ENCODE peak calls at places on chromosomes 7 and 10, in four cellular contexts. F is substantia nigra; H is stimulated activated naive CD8-positive, alpha-beta T cell treated with anti-CD3 and anti-CD28 coated beads, Interleukin-15, Interleukin-2, amounts not matched to agents 100 U/mL and 50 U/mL, for 24 hours; M is activated CD8-positive, alpha-beta memory T cell treated with anti-CD3 and anti-CD28 coated beads, Interleukin-2, amount 50 U/mL, for 48 hours. A is an unnamed sample.

GRCh38 chr7:151457534-151457933 is 17.6 kb upstream of the CRYGN start:
- DNase-seq in F (no peak), H (no peak), M (no peak), A (no peak)

GRCh38 chr7:26155531-26156375 is 3.8 kb downstream of the NFE2L3 start:
- DNase-seq in M (no peak), F (no peak), H (no peak), A (no peak)

GRCh38 chr10:87918254-87918859 is 54.9 kb downstream of the PTEN start:
- DNase-seq in H (no peak), F (no peak), M (no peak), A (no peak)

GRCh38 chr10:90288403-90288933 is 569.4 kb downstream of the HTR7 start:
- DNase-seq in M (no peak), F (no peak), H (no peak), A (no peak)

GRCh38 chr7:151051108-151051507 is 2.8 kb downstream of the ASIC3 start:
- DNase-seq in F (no peak), H (peak), M (peak), A (peak)

GRCh38 chr10:4947635-4948596 is 15.3 kb upstream of the AKR1C1 start:
- DNase-seq in M (no peak), F (no peak), H (no peak), A (no peak)

GRCh38 chr10:119761106-119761505 is 35.3 kb downstream of the INPP5F start:
- DNase-seq in M (no peak), F (no peak), H (no peak), A (no peak)

GRCh38 chr7:54960517-54960916 is 58.3 kb upstream of the EGFR start:
- DNase-seq in F (no peak), H (no peak), M (no peak), A (no peak)

GRCh38 chr7:101739757-101740398 is 77.5 kb upstream of the CUX1 start:
- DNase-seq in H (no peak), M (no peak), F (no peak), A (no peak)

GRCh38 chr10:131825960-131826650 is 74.7 kb upstream of the PPP2R2D start:
- DNase-seq in H (no peak), F (no peak), M (no peak), A (no peak)

GRCh38 chr10:116721048-116721897 is 21.1 kb downstream of the HSPA12A start:
- DNase-seq in M (no peak), H (no peak), F (no peak), A (no peak)

GRCh38 chr10:122505885-122506284 is 44.5 kb downstream of the HTRA1 start:
- DNase-seq in M (no peak), H (no peak), F (no peak), A (no peak)

GRCh38 chr7:137135654-137136350 is 207.7 kb downstream of the PTN start:
- DNase-seq in F (no peak), M (no peak), H (no peak), A (no peak)

GRCh38 chr7:45576249-45576929 is 2.2 kb downstream of the ADCY1 start:
- DNase-seq in H (no peak), F (no peak), M (no peak), A (no peak)

GRCh38 chr7:132899833-132900232 is 182.1 kb downstream of the CHCHD3 start:
- DNase-seq in M (no peak), F (no peak), H (no peak), A (no peak)

GRCh38 chr10:110273474-110273873 is 31.2 kb downstream of the SMNDC1 start:
- DNase-seq in H (peak), F (peak), M (no peak), A (peak)

GRCh38 chr7:20304366-20304765 is 26.3 kb upstream of the ITGB8 start:
- DNase-seq in H (no peak), F (no peak), M (no peak), A (no peak)

GRCh38 chr7:72335561-72336381 is 76.4 kb downstream of the CALN1 start:
- DNase-seq in H (no peak), M (no peak), F (no peak), A (no peak)

GRCh38 chr7:142681693-142682092 is 67.6 kb upstream of the PRSS1 start:
- DNase-seq in F (no peak), H (no peak), M (no peak), A (no peak)